ENCODE peak calls at places on chromosomes 12 and 14, in six cellular contexts. One of them, this sample, is unnamed.

GRCh38 chr12:104632724-104633181 is 176.0 kb downstream of the CHST11 start:
- DNase-seq in mucosa of descending colon: no peak
- DNase-seq in CD4-positive, alpha-beta T cell: no peak
- DNase-seq in nephron progenitor cell: no peak
- DNase-seq in GM04503: peak
- DNase-seq in HFFc6: no peak
- DNase-seq in this sample: no peak

GRCh38 chr12:110790301-110790700 is 47.6 kb upstream of the PPP1CC start:
- DNase-seq in mucosa of descending colon: no peak
- DNase-seq in CD4-positive, alpha-beta T cell: no peak
- DNase-seq in nephron progenitor cell: no peak
- DNase-seq in GM04503: peak
- DNase-seq in HFFc6: peak
- DNase-seq in this sample: no peak

GRCh38 chr12:76037130-76038105 is 5.8 kb upstream of the PHLDA1 start:
- DNase-seq in mucosa of descending colon: no peak
- DNase-seq in CD4-positive, alpha-beta T cell: no peak
- DNase-seq in nephron progenitor cell: peak
- DNase-seq in GM04503: peak
- DNase-seq in HFFc6: peak
- DNase-seq in this sample: no peak

GRCh38 chr12:3046441-3047200 is 30.6 kb upstream of the TSPAN9 start:
- DNase-seq in mucosa of descending colon: no peak
- DNase-seq in CD4-positive, alpha-beta T cell: no peak
- DNase-seq in nephron progenitor cell: no peak
- DNase-seq in GM04503: no peak
- DNase-seq in HFFc6: no peak
- DNase-seq in this sample: peak

GRCh38 chr14:88516742-88517418 is 37.9 kb downstream of the PTPN21 start:
- DNase-seq in mucosa of descending colon: no peak
- DNase-seq in CD4-positive, alpha-beta T cell: no peak
- DNase-seq in nephron progenitor cell: peak
- DNase-seq in GM04503: no peak
- DNase-seq in HFFc6: no peak
- DNase-seq in this sample: no peak

GRCh38 chr12:54993181-54993835 is 8.7 kb upstream of the TESPA1 start:
- DNase-seq in mucosa of descending colon: no peak
- DNase-seq in CD4-positive, alpha-beta T cell: peak
- DNase-seq in nephron progenitor cell: peak
- DNase-seq in GM04503: peak
- DNase-seq in HFFc6: peak
- DNase-seq in this sample: peak

GRCh38 chr12:69107541-69107940 is 131.8 kb upstream of the CPSF6 start:
- DNase-seq in mucosa of descending colon: no peak
- DNase-seq in CD4-positive, alpha-beta T cell: no peak
- DNase-seq in nephron progenitor cell: no peak
- DNase-seq in GM04503: no peak
- DNase-seq in HFFc6: no peak
- DNase-seq in this sample: no peak

GRCh38 chr12:1807489-1807888 is 12.9 kb upstream of the LRTM2 start:
- DNase-seq in mucosa of descending colon: peak
- DNase-seq in CD4-positive, alpha-beta T cell: no peak
- DNase-seq in nephron progenitor cell: no peak
- DNase-seq in GM04503: no peak
- DNase-seq in HFFc6: no peak
- DNase-seq in this sample: no peak

GRCh38 chr14:94816113-94816512 is 46.2 kb upstream of the GSC start:
- DNase-seq in mucosa of descending colon: no peak
- DNase-seq in CD4-positive, alpha-beta T cell: no peak
- DNase-seq in nephron progenitor cell: no peak
- DNase-seq in GM04503: no peak
- DNase-seq in HFFc6: no peak
- DNase-seq in this sample: no peak

GRCh38 chr14:67762051-67762450 is 54.3 kb downstream of the ZFYVE26 start:
- DNase-seq in mucosa of descending colon: no peak
- DNase-seq in CD4-positive, alpha-beta T cell: no peak
- DNase-seq in nephron progenitor cell: no peak
- DNase-seq in GM04503: no peak
- DNase-seq in HFFc6: no peak
- DNase-seq in this sample: no peak

GRCh38 chr12:130775953-130776856 is 60.1 kb upstream of the RIMBP2 start:
- DNase-seq in mucosa of descending colon: peak
- DNase-seq in CD4-positive, alpha-beta T cell: peak
- DNase-seq in nephron progenitor cell: peak
- DNase-seq in GM04503: peak
- DNase-seq in HFFc6: peak
- DNase-seq in this sample: peak

GRCh38 chr12:113173081-113173698 is 12.1 kb downstream of the DDX54 start:
- DNase-seq in mucosa of descending colon: no peak
- DNase-seq in CD4-positive, alpha-beta T cell: no peak
- DNase-seq in nephron progenitor cell: no peak
- DNase-seq in GM04503: no peak
- DNase-seq in HFFc6: no peak
- DNase-seq in this sample: no peak

GRCh38 chr12:53695148-53696138 is 19.6 kb upstream of the ATP5MC2 start:
- DNase-seq in mucosa of descending colon: peak
- DNase-seq in CD4-positive, alpha-beta T cell: peak
- DNase-seq in nephron progenitor cell: peak
- DNase-seq in GM04503: no peak
- DNase-seq in HFFc6: peak
- DNase-seq in this sample: no peak

GRCh38 chr14:43894534-43894933 is 612.5 kb downstream of the FSCB start:
- DNase-seq in mucosa of descending colon: no peak
- DNase-seq in CD4-positive, alpha-beta T cell: no peak
- DNase-seq in nephron progenitor cell: no peak
- DNase-seq in GM04503: no peak
- DNase-seq in HFFc6: no peak
- DNase-seq in this sample: no peak

GRCh38 chr12:54030889-54031860 is 1.7 kb upstream of the HOXC5 start:
- DNase-seq in mucosa of descending colon: no peak
- DNase-seq in CD4-positive, alpha-beta T cell: no peak
- DNase-seq in nephron progenitor cell: peak
- DNase-seq in GM04503: no peak
- DNase-seq in HFFc6: peak
- DNase-seq in this sample: no peak

GRCh38 chr14:21047378-21047781 is 5.2 kb downstream of the RNASE7 start:
- DNase-seq in mucosa of descending colon: no peak
- DNase-seq in CD4-positive, alpha-beta T cell: no peak
- DNase-seq in nephron progenitor cell: no peak
- DNase-seq in GM04503: peak
- DNase-seq in HFFc6: peak
- DNase-seq in this sample: no peak

GRCh38 chr14:52877628-52878027 is 73.2 kb downstream of the FERMT2 start:
- DNase-seq in mucosa of descending colon: no peak
- DNase-seq in CD4-positive, alpha-beta T cell: no peak
- DNase-seq in nephron progenitor cell: no peak
- DNase-seq in GM04503: peak
- DNase-seq in HFFc6: no peak
- DNase-seq in this sample: no peak

GRCh38 chr14:53011053-53011462 is 60.2 kb upstream of the FERMT2 start:
- DNase-seq in mucosa of descending colon: no peak
- DNase-seq in CD4-positive, alpha-beta T cell: no peak
- DNase-seq in nephron progenitor cell: peak
- DNase-seq in GM04503: peak
- DNase-seq in HFFc6: peak
- DNase-seq in this sample: peak

GRCh38 chr12:30796891-30797371 is 42.2 kb upstream of the CAPRIN2 start:
- DNase-seq in mucosa of descending colon: no peak
- DNase-seq in CD4-positive, alpha-beta T cell: no peak
- DNase-seq in nephron progenitor cell: peak
- DNase-seq in GM04503: no peak
- DNase-seq in HFFc6: no peak
- DNase-seq in this sample: no peak

GRCh38 chr14:103433902-103434563 is 48.8 kb downstream of the MARK3 start:
- DNase-seq in mucosa of descending colon: no peak
- DNase-seq in CD4-positive, alpha-beta T cell: no peak
- DNase-seq in nephron progenitor cell: no peak
- DNase-seq in GM04503: no peak
- DNase-seq in HFFc6: no peak
- DNase-seq in this sample: no peak

GRCh38 chr14:34081126-34081575 is 130.3 kb upstream of the EGLN3 start:
- DNase-seq in mucosa of descending colon: no peak
- DNase-seq in CD4-positive, alpha-beta T cell: no peak
- DNase-seq in nephron progenitor cell: no peak
- DNase-seq in GM04503: no peak
- DNase-seq in HFFc6: no peak
- DNase-seq in this sample: no peak

GRCh38 chr14:58752782-58753181 is 115.0 kb downstream of the DACT1 start:
- DNase-seq in mucosa of descending colon: peak
- DNase-seq in CD4-positive, alpha-beta T cell: no peak
- DNase-seq in nephron progenitor cell: no peak
- DNase-seq in GM04503: no peak
- DNase-seq in HFFc6: no peak
- DNase-seq in this sample: peak

GRCh38 chr12:44874981-44875416 is 1.1 kb downstream of the NELL2 start:
- DNase-seq in mucosa of descending colon: no peak
- DNase-seq in CD4-positive, alpha-beta T cell: peak
- DNase-seq in nephron progenitor cell: peak
- DNase-seq in GM04503: no peak
- DNase-seq in HFFc6: no peak
- DNase-seq in this sample: no peak

GRCh38 chr12:122823429-122823828 is 11.8 kb upstream of the HIP1R start:
- DNase-seq in mucosa of descending colon: no peak
- DNase-seq in CD4-positive, alpha-beta T cell: no peak
- DNase-seq in nephron progenitor cell: no peak
- DNase-seq in GM04503: no peak
- DNase-seq in HFFc6: no peak
- DNase-seq in this sample: no peak

GRCh38 chr14:96109956-96110355 is 70.8 kb downstream of the C14orf132 start:
- DNase-seq in mucosa of descending colon: no peak
- DNase-seq in CD4-positive, alpha-beta T cell: no peak
- DNase-seq in nephron progenitor cell: no peak
- DNase-seq in GM04503: no peak
- DNase-seq in HFFc6: no peak
- DNase-seq in this sample: no peak

GRCh38 chr14:100239200-100239839 is 376 bp downstream of the YY1 start:
- DNase-seq in mucosa of descending colon: peak
- DNase-seq in CD4-positive, alpha-beta T cell: peak
- DNase-seq in nephron progenitor cell: peak
- DNase-seq in GM04503: no peak
- DNase-seq in HFFc6: no peak
- DNase-seq in this sample: peak

This sample was measured in lung.